ENCODE peak calls at places on chromosomes 11 and 22, in eight cellular contexts. One of them, this sample, is unnamed.

GRCh38 chr11:78425436-78425835 is 7.8 kb upstream of the GAB2 start:
- DNase-seq in sigmoid colon: no peak
- DNase-seq in IMR-90: no peak
- DNase-seq in body of pancreas: no peak
- DNase-seq in testis: no peak
- DNase-seq in GM12891: no peak
- DNase-seq in thyroid gland: no peak
- DNase-seq in A549: no peak
- DNase-seq in this sample: no peak

GRCh38 chr11:2573240-2574042 is 126.4 kb downstream of the KCNQ1OT1 start:
- DNase-seq in sigmoid colon: peak; percentile 56
- DNase-seq in IMR-90: no peak
- DNase-seq in body of pancreas: no peak
- DNase-seq in testis: no peak
- DNase-seq in GM12891: no peak
- DNase-seq in thyroid gland: no peak
- DNase-seq in A549: no peak
- DNase-seq in this sample: no peak

GRCh38 chr22:37079158-37079557 is 27.6 kb downstream of the KCTD17 start:
- DNase-seq in sigmoid colon: no peak
- DNase-seq in IMR-90: no peak
- DNase-seq in body of pancreas: no peak
- DNase-seq in testis: no peak
- DNase-seq in GM12891: no peak
- DNase-seq in thyroid gland: no peak
- DNase-seq in A549: no peak
- DNase-seq in this sample: no peak

GRCh38 chr22:32533265-32534068 is 58.9 kb downstream of the FBXO7 start:
- DNase-seq in sigmoid colon: no peak
- DNase-seq in IMR-90: peak; percentile 54
- DNase-seq in body of pancreas: peak; percentile 8
- DNase-seq in testis: no peak
- DNase-seq in GM12891: no peak
- DNase-seq in thyroid gland: no peak
- DNase-seq in A549: no peak
- DNase-seq in this sample: no peak

GRCh38 chr11:38553033-38553432 is 1955.0 kb upstream of the RAG2 start:
- DNase-seq in sigmoid colon: no peak
- DNase-seq in IMR-90: no peak
- DNase-seq in body of pancreas: no peak
- DNase-seq in testis: no peak
- DNase-seq in GM12891: no peak
- DNase-seq in thyroid gland: no peak
- DNase-seq in A549: no peak
- DNase-seq in this sample: no peak

GRCh38 chr11:70018816-70019215 is 59.3 kb upstream of the ANO1 start:
- DNase-seq in sigmoid colon: no peak
- DNase-seq in IMR-90: no peak
- DNase-seq in body of pancreas: no peak
- DNase-seq in testis: no peak
- DNase-seq in GM12891: no peak
- DNase-seq in thyroid gland: no peak
- DNase-seq in A549: no peak
- DNase-seq in this sample: no peak

GRCh38 chr22:46422896-46423295 is 87.4 kb downstream of the TRMU start:
- DNase-seq in sigmoid colon: no peak
- DNase-seq in IMR-90: no peak
- DNase-seq in body of pancreas: no peak
- DNase-seq in testis: peak; percentile 30
- DNase-seq in GM12891: no peak
- DNase-seq in thyroid gland: peak; percentile 48
- DNase-seq in A549: no peak
- DNase-seq in this sample: no peak

GRCh38 chr11:122778148-122778547 is 60.2 kb upstream of the CRTAM start:
- DNase-seq in sigmoid colon: no peak
- DNase-seq in IMR-90: peak; percentile 65
- DNase-seq in body of pancreas: no peak
- DNase-seq in testis: no peak
- DNase-seq in GM12891: no peak
- DNase-seq in thyroid gland: no peak
- DNase-seq in A549: peak; percentile 11
- DNase-seq in this sample: peak; percentile 26

GRCh38 chr11:77188323-77188911 is 60.4 kb downstream of the MYO7A start:
- DNase-seq in sigmoid colon: peak; percentile 83
- DNase-seq in IMR-90: peak; percentile 75
- DNase-seq in body of pancreas: peak; percentile 88
- DNase-seq in testis: peak; percentile 93
- DNase-seq in GM12891: peak; percentile 83
- DNase-seq in thyroid gland: peak; percentile 87
- DNase-seq in A549: peak; percentile 94
- DNase-seq in this sample: peak; percentile 91

GRCh38 chr22:17596226-17596625 is 32.3 kb downstream of the ATP6V1E1 start:
- DNase-seq in sigmoid colon: peak; percentile 38
- DNase-seq in IMR-90: no peak
- DNase-seq in body of pancreas: no peak
- DNase-seq in testis: no peak
- DNase-seq in GM12891: no peak
- DNase-seq in thyroid gland: no peak
- DNase-seq in A549: no peak
- DNase-seq in this sample: no peak

GRCh38 chr22:39269095-39269827 is 24.5 kb upstream of the PDGFB start:
- DNase-seq in sigmoid colon: no peak
- DNase-seq in IMR-90: no peak
- DNase-seq in body of pancreas: no peak
- DNase-seq in testis: no peak
- DNase-seq in GM12891: no peak
- DNase-seq in thyroid gland: no peak
- DNase-seq in A549: no peak
- DNase-seq in this sample: no peak

GRCh38 chr11:63942803-63943202 is 4.0 kb downstream of the NAA40 start:
- DNase-seq in sigmoid colon: no peak
- DNase-seq in IMR-90: no peak
- DNase-seq in body of pancreas: no peak
- DNase-seq in testis: no peak
- DNase-seq in GM12891: no peak
- DNase-seq in thyroid gland: peak; percentile 17
- DNase-seq in A549: no peak
- DNase-seq in this sample: no peak

GRCh38 chr22:39090426-39091064 is 6.5 kb upstream of the APOBEC3H start:
- DNase-seq in sigmoid colon: no peak
- DNase-seq in IMR-90: no peak
- DNase-seq in body of pancreas: peak; percentile 38
- DNase-seq in testis: no peak
- DNase-seq in GM12891: no peak
- DNase-seq in thyroid gland: peak; percentile 15
- DNase-seq in A549: no peak
- DNase-seq in this sample: peak; percentile 71

GRCh38 chr22:28344893-28345292 is 334.7 kb downstream of the TTC28 start:
- DNase-seq in sigmoid colon: no peak
- DNase-seq in IMR-90: peak; percentile 16
- DNase-seq in body of pancreas: no peak
- DNase-seq in testis: no peak
- DNase-seq in GM12891: no peak
- DNase-seq in thyroid gland: no peak
- DNase-seq in A549: no peak
- DNase-seq in this sample: no peak

GRCh38 chr11:15725246-15725645 is 610.5 kb downstream of the INSC start:
- DNase-seq in sigmoid colon: no peak
- DNase-seq in IMR-90: no peak
- DNase-seq in body of pancreas: no peak
- DNase-seq in testis: no peak
- DNase-seq in GM12891: no peak
- DNase-seq in thyroid gland: no peak
- DNase-seq in A549: no peak
- DNase-seq in this sample: no peak

GRCh38 chr22:45208993-45209838 is 31.5 kb downstream of the KIAA0930 start:
- DNase-seq in sigmoid colon: peak; percentile 68
- DNase-seq in IMR-90: peak; percentile 91
- DNase-seq in body of pancreas: no peak
- DNase-seq in testis: no peak
- DNase-seq in GM12891: no peak
- DNase-seq in thyroid gland: no peak
- DNase-seq in A549: no peak
- DNase-seq in this sample: peak; percentile 29

GRCh38 chr22:38824587-38824986 is 19.2 kb downstream of the NPTXR start:
- DNase-seq in sigmoid colon: peak; percentile 50
- DNase-seq in IMR-90: peak; percentile 75
- DNase-seq in body of pancreas: peak; percentile 45
- DNase-seq in testis: peak; percentile 72
- DNase-seq in GM12891: peak; percentile 71
- DNase-seq in thyroid gland: peak; percentile 69
- DNase-seq in A549: peak; percentile 31
- DNase-seq in this sample: peak; percentile 40

DNA sequence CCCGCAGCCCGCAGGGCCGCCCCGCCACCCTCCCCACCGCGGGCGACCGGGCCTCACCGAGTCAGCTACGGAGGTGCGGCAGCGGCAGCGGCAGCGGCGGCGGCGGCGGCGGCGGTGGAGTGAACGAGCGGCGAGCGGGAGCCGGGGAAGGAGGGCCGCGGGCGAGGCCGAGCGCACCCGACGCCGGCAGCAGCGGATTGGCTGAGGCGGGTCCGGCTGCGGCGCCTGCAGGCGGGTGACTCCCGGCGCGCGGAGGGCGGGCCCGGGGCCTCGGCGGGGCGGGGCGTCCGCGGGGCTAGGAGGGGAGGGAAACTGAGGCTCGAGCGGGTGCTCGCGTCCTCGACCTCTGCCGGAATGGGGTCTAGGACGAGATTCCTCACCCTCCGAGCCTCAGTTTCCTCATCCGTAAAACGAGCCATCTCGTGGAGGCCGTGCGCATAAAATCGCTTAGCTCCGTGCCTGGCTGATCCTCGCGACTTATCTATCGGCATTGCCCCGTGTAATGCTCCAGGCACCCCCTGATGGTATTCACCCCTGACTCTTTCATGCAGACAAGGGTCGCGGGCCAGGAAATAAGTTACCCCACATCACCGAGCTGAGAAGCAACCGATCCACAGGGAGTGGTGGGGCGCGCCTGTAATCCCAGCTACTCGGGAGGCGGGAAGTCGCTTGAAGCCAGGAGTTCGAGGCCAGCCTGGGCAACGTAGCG is at the start of gene CPT1A:
- DNase-seq in sigmoid colon: peak; percentile 90
- DNase-seq in IMR-90: peak; percentile 66
- DNase-seq in body of pancreas: peak; percentile 80
- DNase-seq in testis: peak; percentile 79
- DNase-seq in GM12891: peak; percentile 75
- DNase-seq in thyroid gland: peak; percentile 80
- DNase-seq in A549: peak; percentile 83
- DNase-seq in this sample: peak; percentile 91
- TF ChIP-seq POLR2A in sigmoid colon: no peak
- TF ChIP-seq POLR2A in IMR-90: no peak
- TF ChIP-seq POLR2A in body of pancreas: peak; percentile 60
- TF ChIP-seq POLR2A in testis: no peak
- TF ChIP-seq POLR2A in GM12891: no peak
- TF ChIP-seq POLR2A in thyroid gland: peak; percentile 50
- TF ChIP-seq POLR2A in A549: peak; percentile 26
- TF ChIP-seq POLR2A in this sample: peak; percentile 25

GRCh38 chr11:47186937-47187681 is 875 bp upstream of the PACSIN3 start:
- DNase-seq in sigmoid colon: peak; percentile 89
- DNase-seq in IMR-90: peak; percentile 54
- DNase-seq in body of pancreas: peak; percentile 78
- DNase-seq in testis: peak; percentile 58
- DNase-seq in GM12891: peak; percentile 55
- DNase-seq in thyroid gland: peak; percentile 90
- DNase-seq in A549: no peak
- DNase-seq in this sample: no peak
- TF ChIP-seq POLR2A in sigmoid colon: peak; percentile 39
- TF ChIP-seq POLR2A in IMR-90: no peak
- TF ChIP-seq POLR2A in body of pancreas: peak; percentile 34
- TF ChIP-seq POLR2A in testis: no peak
- TF ChIP-seq POLR2A in GM12891: no peak
- TF ChIP-seq POLR2A in thyroid gland: no peak
- TF ChIP-seq POLR2A in A549: no peak
- TF ChIP-seq POLR2A in this sample: no peak

DNA sequence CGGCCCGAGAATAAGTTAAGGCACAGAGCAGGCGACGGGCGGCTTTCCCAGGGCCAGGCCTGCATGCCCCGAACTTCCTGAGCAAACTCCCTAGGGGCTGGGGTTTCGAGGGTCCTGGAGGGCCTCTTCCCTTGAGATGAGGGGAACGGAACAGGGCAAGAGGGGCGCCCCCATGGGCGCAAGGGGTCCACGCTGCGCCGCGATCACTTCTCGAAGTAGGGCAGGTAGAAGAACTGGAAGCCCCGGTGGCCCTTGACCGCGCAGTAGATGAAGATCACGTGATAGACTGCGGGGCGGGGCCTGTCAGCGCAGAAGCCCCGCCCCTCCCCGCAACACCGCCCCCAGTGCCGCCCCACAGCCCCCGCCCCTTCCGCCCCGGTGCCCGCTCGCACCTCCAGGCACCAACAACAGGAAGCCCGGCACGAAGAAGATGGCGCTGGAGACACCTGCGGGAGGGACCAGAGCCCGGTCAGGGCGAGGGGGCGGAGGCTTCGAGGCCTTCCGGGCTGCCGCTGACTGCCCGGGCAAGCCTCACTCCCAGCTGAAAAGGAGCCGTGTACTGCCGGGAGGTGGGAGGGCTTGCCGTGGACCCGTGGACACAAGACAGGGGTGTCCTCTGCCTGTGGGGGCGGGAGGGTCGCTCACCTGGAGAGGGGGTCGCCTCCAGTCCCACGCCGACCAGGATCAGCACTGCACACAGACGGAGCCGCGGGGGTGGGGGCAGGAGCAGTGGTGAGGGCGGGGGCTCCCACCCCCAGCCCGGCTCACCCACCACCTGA is 4.5 kb downstream of the TMEM134 start:
- DNase-seq in sigmoid colon: peak; percentile 95
- DNase-seq in IMR-90: peak; percentile 42
- DNase-seq in body of pancreas: peak; percentile 94
- DNase-seq in testis: peak; percentile 91
- DNase-seq in GM12891: peak; percentile 92
- DNase-seq in thyroid gland: peak; percentile 91
- DNase-seq in A549: peak; percentile 91
- DNase-seq in this sample: peak; percentile 85
- TF ChIP-seq POLR2A in sigmoid colon: no peak
- TF ChIP-seq POLR2A in IMR-90: no peak
- TF ChIP-seq POLR2A in body of pancreas: peak; percentile 53
- TF ChIP-seq POLR2A in testis: no peak
- TF ChIP-seq POLR2A in GM12891: peak; percentile 78
- TF ChIP-seq POLR2A in thyroid gland: peak; percentile 10
- TF ChIP-seq POLR2A in A549: peak; percentile 57
- TF ChIP-seq POLR2A in this sample: peak; percentile 44

DNA sequence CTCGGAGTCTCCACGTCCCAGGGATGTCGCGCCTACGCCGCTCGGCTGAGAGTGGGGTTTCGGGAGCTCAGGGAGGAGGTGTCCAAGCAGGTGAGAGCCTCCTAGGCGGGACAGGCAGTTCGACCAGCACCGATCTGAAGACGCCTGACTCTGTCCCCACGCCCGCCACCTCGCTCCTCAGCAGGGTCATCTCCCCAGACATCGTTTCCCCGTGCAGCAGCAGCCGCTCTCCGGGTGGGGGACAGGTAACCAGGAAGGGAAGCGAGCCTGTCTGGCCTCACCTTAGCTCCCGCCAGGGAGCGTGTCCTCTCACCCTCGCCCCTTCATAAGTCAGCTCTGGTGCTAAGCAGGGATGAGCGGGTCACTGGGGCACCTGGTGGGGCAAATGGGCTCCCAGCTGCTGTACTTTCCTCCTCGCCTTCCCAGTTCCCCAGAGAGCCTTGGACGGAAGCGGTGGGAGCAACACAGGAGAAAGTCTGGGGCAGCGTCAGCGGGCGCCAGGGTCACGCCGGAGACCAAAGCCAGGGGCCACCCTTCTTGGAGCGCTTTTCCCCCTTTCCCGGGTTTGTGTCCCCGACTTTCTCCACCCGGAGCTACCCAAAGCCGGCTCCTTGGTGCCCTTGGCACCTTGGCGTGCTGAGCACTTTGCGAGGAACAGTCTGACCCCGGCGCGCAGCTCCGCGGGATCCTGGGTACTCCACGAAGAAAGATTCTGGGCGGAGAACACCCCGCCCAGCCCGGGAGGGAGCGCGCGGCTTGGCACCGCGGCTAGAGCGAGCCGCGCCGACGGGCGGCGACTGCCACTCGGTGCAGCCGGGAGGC is 1.6 kb downstream of the SPON1 start:
- DNase-seq in sigmoid colon: no peak
- DNase-seq in IMR-90: no peak
- DNase-seq in body of pancreas: no peak
- DNase-seq in testis: no peak
- DNase-seq in GM12891: peak; percentile 18
- DNase-seq in thyroid gland: peak; percentile 5
- DNase-seq in A549: no peak
- DNase-seq in this sample: no peak
- TF ChIP-seq POLR2A in sigmoid colon: no peak
- TF ChIP-seq POLR2A in IMR-90: no peak
- TF ChIP-seq POLR2A in body of pancreas: no peak
- TF ChIP-seq POLR2A in testis: no peak
- TF ChIP-seq POLR2A in GM12891: no peak
- TF ChIP-seq POLR2A in thyroid gland: no peak
- TF ChIP-seq POLR2A in A549: no peak
- TF ChIP-seq POLR2A in this sample: no peak